ENCODE peak calls at places on chromosomes 7 and 10, in five cellular contexts. One of them, this sample, is unnamed.

GRCh38 chr10:129417164-129417563 is 49.9 kb upstream of the MGMT start:
- DNase-seq in ascending aorta: no peak
- DNase-seq in foreskin keratinocyte: no peak
- DNase-seq in RWPE2: no peak
- DNase-seq in ovary: no peak
- DNase-seq in this sample: no peak

GRCh38 chr10:4810093-4810492 is 15.9 kb upstream of the AKR1E2 start:
- DNase-seq in ascending aorta: no peak
- DNase-seq in foreskin keratinocyte: no peak
- DNase-seq in RWPE2: no peak
- DNase-seq in ovary: no peak
- DNase-seq in this sample: no peak

GRCh38 chr7:48388922-48389321 is 217.7 kb downstream of the ABCA13 start:
- DNase-seq in ascending aorta: no peak
- DNase-seq in foreskin keratinocyte: no peak
- DNase-seq in RWPE2: no peak
- DNase-seq in ovary: no peak
- DNase-seq in this sample: no peak

GRCh38 chr10:123569436-123570010 is 96.6 kb upstream of the GPR26 start:
- DNase-seq in ascending aorta: no peak
- DNase-seq in foreskin keratinocyte: no peak
- DNase-seq in RWPE2: no peak
- DNase-seq in ovary: no peak
- DNase-seq in this sample: no peak

GRCh38 chr10:22652988-22653431 is 61.4 kb downstream of the PIP4K2A start:
- DNase-seq in ascending aorta: no peak
- DNase-seq in foreskin keratinocyte: no peak
- DNase-seq in RWPE2: no peak
- DNase-seq in ovary: no peak
- DNase-seq in this sample: no peak

GRCh38 chr7:73933091-73933490 is 72.1 kb downstream of the TMEM270 start:
- DNase-seq in ascending aorta: no peak
- DNase-seq in foreskin keratinocyte: no peak
- DNase-seq in RWPE2: no peak
- DNase-seq in ovary: no peak
- DNase-seq in this sample: no peak

GRCh38 chr10:78752708-78753107 is 316.1 kb upstream of the ZMIZ1 start:
- DNase-seq in ascending aorta: no peak
- DNase-seq in foreskin keratinocyte: no peak
- DNase-seq in RWPE2: no peak
- DNase-seq in ovary: no peak
- DNase-seq in this sample: no peak

GRCh38 chr7:40824461-40824860 is 689.7 kb downstream of the SUGCT start:
- DNase-seq in ascending aorta: no peak
- DNase-seq in foreskin keratinocyte: no peak
- DNase-seq in RWPE2: no peak
- DNase-seq in ovary: no peak
- DNase-seq in this sample: peak

GRCh38 chr7:95578299-95578855 is 17.9 kb downstream of the PDK4 start:
- DNase-seq in ascending aorta: no peak
- DNase-seq in foreskin keratinocyte: no peak
- DNase-seq in RWPE2: no peak
- DNase-seq in ovary: no peak
- DNase-seq in this sample: peak

GRCh38 chr10:13865758-13866491 is 279.2 kb downstream of the PRPF18 start:
- DNase-seq in ascending aorta: peak
- DNase-seq in foreskin keratinocyte: peak
- DNase-seq in RWPE2: peak
- DNase-seq in ovary: no peak
- DNase-seq in this sample: peak

GRCh38 chr7:7489546-7489945 is 46.1 kb downstream of the COL28A1 start:
- DNase-seq in ascending aorta: no peak
- DNase-seq in foreskin keratinocyte: no peak
- DNase-seq in RWPE2: no peak
- DNase-seq in ovary: no peak
- DNase-seq in this sample: peak

GRCh38 chr10:6314620-6315205 is 112.0 kb downstream of the PFKFB3 start:
- DNase-seq in ascending aorta: no peak
- DNase-seq in foreskin keratinocyte: no peak
- DNase-seq in RWPE2: no peak
- DNase-seq in ovary: no peak
- DNase-seq in this sample: peak

GRCh38 chr7:471866-472639 is 47.6 kb downstream of the PDGFA start:
- DNase-seq in ascending aorta: peak
- DNase-seq in foreskin keratinocyte: peak
- DNase-seq in RWPE2: peak
- DNase-seq in ovary: peak
- DNase-seq in this sample: peak

GRCh38 chr7:100189061-100189460 is 11.3 kb downstream of the STAG3 start:
- DNase-seq in ascending aorta: no peak
- DNase-seq in foreskin keratinocyte: no peak
- DNase-seq in RWPE2: no peak
- DNase-seq in ovary: no peak
- DNase-seq in this sample: no peak

GRCh38 chr10:112461029-112461887 is 14.2 kb downstream of the VTI1A start:
- DNase-seq in ascending aorta: no peak
- DNase-seq in foreskin keratinocyte: peak
- DNase-seq in RWPE2: no peak
- DNase-seq in ovary: no peak
- DNase-seq in this sample: peak

GRCh38 chr10:21724020-21724589 is 190.1 kb downstream of the MLLT10 start:
- DNase-seq in ascending aorta: no peak
- DNase-seq in foreskin keratinocyte: no peak
- DNase-seq in RWPE2: no peak
- DNase-seq in ovary: no peak
- DNase-seq in this sample: no peak

GRCh38 chr7:157016352-157017041 is 6.0 kb upstream of the MNX1 start:
- DNase-seq in ascending aorta: no peak
- DNase-seq in foreskin keratinocyte: no peak
- DNase-seq in RWPE2: no peak
- DNase-seq in ovary: no peak
- DNase-seq in this sample: no peak

GRCh38 chr7:140478361-140479061 is 794 bp downstream of the MKRN1 start:
- DNase-seq in ascending aorta: peak
- DNase-seq in foreskin keratinocyte: peak
- DNase-seq in RWPE2: no peak
- DNase-seq in ovary: peak
- DNase-seq in this sample: peak

GRCh38 chr10:119190353-119190752 is 11.7 kb upstream of the PRDX3 start:
- DNase-seq in ascending aorta: no peak
- DNase-seq in foreskin keratinocyte: peak
- DNase-seq in RWPE2: peak
- DNase-seq in ovary: no peak
- DNase-seq in this sample: peak

GRCh38 chr10:113473851-113474250 is 79.0 kb upstream of the HABP2 start:
- DNase-seq in ascending aorta: no peak
- DNase-seq in foreskin keratinocyte: no peak
- DNase-seq in RWPE2: no peak
- DNase-seq in ovary: no peak
- DNase-seq in this sample: no peak

GRCh38 chr10:60728056-60728455 is 50.2 kb upstream of the CDK1 start:
- DNase-seq in ascending aorta: no peak
- DNase-seq in foreskin keratinocyte: no peak
- DNase-seq in RWPE2: no peak
- DNase-seq in ovary: no peak
- DNase-seq in this sample: peak

GRCh38 chr10:80357804-80358125 is 1.2 kb downstream of the DYDC2 start:
- DNase-seq in ascending aorta: no peak
- DNase-seq in foreskin keratinocyte: no peak
- DNase-seq in RWPE2: no peak
- DNase-seq in ovary: no peak
- DNase-seq in this sample: peak

GRCh38 chr7:32891046-32891799 is at the start of gene KBTBD2:
- DNase-seq in ascending aorta: peak
- DNase-seq in foreskin keratinocyte: peak
- DNase-seq in RWPE2: peak
- DNase-seq in ovary: peak
- DNase-seq in this sample: peak

GRCh38 chr10:115065731-115066130 is 27.4 kb upstream of the ATRNL1 start:
- DNase-seq in ascending aorta: no peak
- DNase-seq in foreskin keratinocyte: no peak
- DNase-seq in RWPE2: no peak
- DNase-seq in ovary: no peak
- DNase-seq in this sample: no peak

GRCh38 chr7:36216063-36216684 is 63.1 kb downstream of the EEPD1 start:
- DNase-seq in ascending aorta: no peak
- DNase-seq in foreskin keratinocyte: no peak
- DNase-seq in RWPE2: no peak
- DNase-seq in ovary: no peak
- DNase-seq in this sample: no peak

GRCh38 chr7:157876469-157877285 is 539.9 kb downstream of the DNAJB6 start:
- DNase-seq in ascending aorta: no peak
- DNase-seq in foreskin keratinocyte: no peak
- DNase-seq in RWPE2: peak
- DNase-seq in ovary: no peak
- DNase-seq in this sample: no peak

GRCh38 chr10:75355706-75356105 is 45.9 kb downstream of the ZNF503 start:
- DNase-seq in ascending aorta: no peak
- DNase-seq in foreskin keratinocyte: peak
- DNase-seq in RWPE2: no peak
- DNase-seq in ovary: no peak
- DNase-seq in this sample: peak

GRCh38 chr7:121440857-121441503 is 44.9 kb upstream of the FAM3C start:
- DNase-seq in ascending aorta: no peak
- DNase-seq in foreskin keratinocyte: no peak
- DNase-seq in RWPE2: no peak
- DNase-seq in ovary: no peak
- DNase-seq in this sample: no peak

GRCh38 chr10:49613160-49613881 is 516 bp upstream of the CHAT start:
- DNase-seq in ascending aorta: peak
- DNase-seq in foreskin keratinocyte: no peak
- DNase-seq in RWPE2: peak
- DNase-seq in ovary: no peak
- DNase-seq in this sample: no peak

GRCh38 chr10:119238577-119238976 is 31.2 kb downstream of the GRK5 start:
- DNase-seq in ascending aorta: no peak
- DNase-seq in foreskin keratinocyte: no peak
- DNase-seq in RWPE2: no peak
- DNase-seq in ovary: no peak
- DNase-seq in this sample: no peak

GRCh38 chr10:27619329-27619728 is 115.2 kb downstream of the RAB18 start:
- DNase-seq in ascending aorta: no peak
- DNase-seq in foreskin keratinocyte: no peak
- DNase-seq in RWPE2: no peak
- DNase-seq in ovary: no peak
- DNase-seq in this sample: no peak

GRCh38 chr7:30979027-30979426 is 15.3 kb downstream of the GHRHR start:
- DNase-seq in ascending aorta: no peak
- DNase-seq in foreskin keratinocyte: no peak
- DNase-seq in RWPE2: no peak
- DNase-seq in ovary: no peak
- DNase-seq in this sample: no peak

GRCh38 chr7:30977222-30977621 is 13.5 kb downstream of the GHRHR start:
- DNase-seq in ascending aorta: no peak
- DNase-seq in foreskin keratinocyte: no peak
- DNase-seq in RWPE2: no peak
- DNase-seq in ovary: no peak
- DNase-seq in this sample: no peak

GRCh38 chr7:30980194-30980593 is 16.4 kb downstream of the GHRHR start:
- DNase-seq in ascending aorta: no peak
- DNase-seq in foreskin keratinocyte: no peak
- DNase-seq in RWPE2: no peak
- DNase-seq in ovary: no peak
- DNase-seq in this sample: no peak

GRCh38 chr7:30976381-30976780 is 12.6 kb downstream of the GHRHR start:
- DNase-seq in ascending aorta: no peak
- DNase-seq in foreskin keratinocyte: no peak
- DNase-seq in RWPE2: no peak
- DNase-seq in ovary: no peak
- DNase-seq in this sample: no peak

GRCh38 chr7:30977896-30978564 is 14.3 kb downstream of the GHRHR start:
- DNase-seq in ascending aorta: no peak
- DNase-seq in foreskin keratinocyte: no peak
- DNase-seq in RWPE2: no peak
- DNase-seq in ovary: no peak
- DNase-seq in this sample: peak
- TF ChIP-seq CTCF in ascending aorta: peak
- TF ChIP-seq CTCF in foreskin keratinocyte: peak
- TF ChIP-seq CTCF in RWPE2: peak
- TF ChIP-seq CTCF in ovary: no peak
- TF ChIP-seq CTCF in this sample: peak

GRCh38 chr10:33862706-33863105 is 528.2 kb upstream of the NRP1 start:
- DNase-seq in ascending aorta: no peak
- DNase-seq in foreskin keratinocyte: no peak
- DNase-seq in RWPE2: no peak
- DNase-seq in ovary: no peak
- DNase-seq in this sample: no peak
- TF ChIP-seq CTCF in ascending aorta: no peak
- TF ChIP-seq CTCF in foreskin keratinocyte: no peak
- TF ChIP-seq CTCF in RWPE2: no peak
- TF ChIP-seq CTCF in ovary: no peak
- TF ChIP-seq CTCF in this sample: no peak

GRCh38 chr7:87499494-87499893 is 24.0 kb upstream of the ABCB4 start:
- DNase-seq in ascending aorta: no peak
- DNase-seq in foreskin keratinocyte: no peak
- DNase-seq in RWPE2: no peak
- DNase-seq in ovary: no peak
- DNase-seq in this sample: no peak

GRCh38 chr7:87498893-87499292 is 23.4 kb upstream of the ABCB4 start:
- DNase-seq in ascending aorta: no peak
- DNase-seq in foreskin keratinocyte: no peak
- DNase-seq in RWPE2: no peak
- DNase-seq in ovary: no peak
- DNase-seq in this sample: no peak

GRCh38 chr7:87494454-87494853 is 19.0 kb upstream of the ABCB4 start:
- DNase-seq in ascending aorta: no peak
- DNase-seq in foreskin keratinocyte: no peak
- DNase-seq in RWPE2: no peak
- DNase-seq in ovary: no peak
- DNase-seq in this sample: no peak

GRCh38 chr7:87497482-87497881 is 22.0 kb upstream of the ABCB4 start:
- DNase-seq in ascending aorta: no peak
- DNase-seq in foreskin keratinocyte: no peak
- DNase-seq in RWPE2: no peak
- DNase-seq in ovary: no peak
- DNase-seq in this sample: no peak

GRCh38 chr7:87495366-87495765 is 19.9 kb upstream of the ABCB4 start:
- DNase-seq in ascending aorta: no peak
- DNase-seq in foreskin keratinocyte: no peak
- DNase-seq in RWPE2: no peak
- DNase-seq in ovary: no peak
- DNase-seq in this sample: no peak
- TF ChIP-seq CTCF in ascending aorta: no peak
- TF ChIP-seq CTCF in foreskin keratinocyte: no peak
- TF ChIP-seq CTCF in RWPE2: no peak
- TF ChIP-seq CTCF in ovary: no peak
- TF ChIP-seq CTCF in this sample: no peak

DNA sequence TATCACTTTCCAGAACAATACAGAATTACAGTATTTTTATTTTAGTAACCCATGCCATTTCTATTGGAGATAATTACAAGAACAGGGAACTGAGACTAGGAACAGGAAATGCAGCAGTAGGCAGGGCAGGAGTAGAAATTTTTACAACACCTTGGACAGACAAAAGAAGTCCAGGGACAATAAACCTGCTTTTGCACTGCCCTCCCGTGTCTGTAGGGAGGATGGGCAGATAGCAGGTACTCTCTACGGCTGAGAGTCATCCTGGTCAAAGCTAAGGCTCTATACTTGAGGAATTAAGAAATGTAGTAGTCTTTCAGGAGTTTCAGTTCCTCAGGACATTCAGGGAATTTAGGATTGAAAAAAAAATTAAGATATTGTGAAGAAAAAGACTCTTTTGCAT is 63.4 kb downstream of the VAX1 start:
- DNase-seq in ascending aorta: no peak
- DNase-seq in foreskin keratinocyte: no peak
- DNase-seq in RWPE2: no peak
- DNase-seq in ovary: no peak
- DNase-seq in this sample: peak
- TF ChIP-seq CTCF in ascending aorta: no peak
- TF ChIP-seq CTCF in foreskin keratinocyte: peak
- TF ChIP-seq CTCF in RWPE2: peak
- TF ChIP-seq CTCF in ovary: no peak
- TF ChIP-seq CTCF in this sample: peak